ENCODE peak calls at places on chromosomes 5 and 9, in six cellular contexts. C is NT2/D1, G is K562, Y is H1, P is GM12878, W is HepG2. U is an unnamed sample.

GRCh38 chr5:112965733-112966306 is 10.8 kb upstream of the DCP2 start:
- DNase-seq in C (no peak), G (no peak), Y (no peak), P (no peak), W (no peak), U (no peak)

GRCh38 chr5:78837836-78838235 is 147.3 kb downstream of the ARSB start:
- DNase-seq in C (no peak), G (no peak), Y (no peak), P (no peak), W (no peak), U (no peak)

GRCh38 chr5:122515709-122516431 is 203.8 kb downstream of the SNCAIP start:
- DNase-seq in C (peak), G (peak), Y (peak), P (no peak), W (peak), U (peak)

GRCh38 chr9:20205821-20206220 is 416.5 kb downstream of the MLLT3 start:
- DNase-seq in C (no peak), G (no peak), Y (no peak), P (no peak), W (no peak), U (no peak)

GRCh38 chr9:98993570-98993945 is 49.9 kb downstream of the COL15A1 start:
- DNase-seq in C (no peak), G (no peak), Y (no peak), P (peak), W (no peak), U (no peak)

GRCh38 chr9:96411129-96411820 is 6.9 kb downstream of the ZNF367 start:
- DNase-seq in C (no peak), G (no peak), Y (no peak), P (no peak), W (no peak), U (no peak)

GRCh38 chr9:113222482-113222841 is 1.1 kb downstream of the SLC31A1 start:
- DNase-seq in C (no peak), G (no peak), Y (no peak), P (no peak), W (peak), U (no peak)

GRCh38 chr9:105154723-105155191 is 89.7 kb upstream of the SLC44A1 start:
- DNase-seq in C (no peak), G (no peak), Y (no peak), P (no peak), W (no peak), U (no peak)

GRCh38 chr5:134177197-134178171 is 734 bp upstream of the SKP1 start:
- DNase-seq in C (peak), G (peak), Y (peak), P (peak), W (peak), U (peak)

GRCh38 chr5:50807661-50808060 is 141.2 kb downstream of the PARP8 start:
- DNase-seq in C (no peak), G (no peak), Y (no peak), P (no peak), W (no peak), U (no peak)

GRCh38 chr5:132495063-132495671 is 4.6 kb upstream of the IRF1 start:
- DNase-seq in C (no peak), G (no peak), Y (no peak), P (no peak), W (no peak), U (no peak)

GRCh38 chr5:135376961-135377621 is 21.9 kb downstream of the MACROH2A1 start:
- DNase-seq in C (no peak), G (no peak), Y (no peak), P (no peak), W (no peak), U (no peak)

GRCh38 chr9:129989740-129990139 is 53.2 kb downstream of the FNBP1 start:
- DNase-seq in C (no peak), G (no peak), Y (no peak), P (no peak), W (no peak), U (no peak)

GRCh38 chr5:41843456-41844112 is 26.6 kb downstream of the OXCT1 start:
- DNase-seq in C (peak), G (peak), Y (no peak), P (no peak), W (peak), U (peak)

GRCh38 chr9:96137666-96138429 is 164.1 kb downstream of the HSD17B3 start:
- DNase-seq in C (no peak), G (no peak), Y (no peak), P (no peak), W (no peak), U (no peak)

GRCh38 chr5:28164568-28164967 is 1126.2 kb upstream of the CDH9 start:
- DNase-seq in C (no peak), G (no peak), Y (no peak), P (no peak), W (no peak), U (no peak)
- TF ChIP-seq ZNF274 in C (no peak), G (no peak), Y (no peak), P (no peak), W (no peak), U (no peak)

DNA sequence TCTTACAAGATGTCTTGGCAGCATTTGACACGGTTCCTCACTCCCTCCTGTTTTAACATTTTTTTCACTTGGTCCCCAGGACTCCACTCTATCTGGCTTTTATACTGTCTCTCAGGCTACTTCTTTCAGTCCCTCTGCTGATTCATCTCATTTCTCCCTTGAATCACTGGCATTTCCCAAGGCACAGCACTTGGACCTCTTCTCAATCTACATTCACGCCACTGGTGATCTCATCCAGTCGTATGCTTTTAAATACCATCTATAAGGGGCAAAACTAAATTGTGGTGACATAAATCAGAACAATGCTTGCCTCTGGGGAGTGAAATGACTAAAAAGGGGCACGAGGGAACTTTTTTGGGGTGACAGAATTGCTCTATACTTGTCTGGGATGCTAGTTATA is 47.1 kb downstream of the MAPKAP1 start:
- DNase-seq in C (no peak), G (no peak), Y (no peak), P (no peak), W (no peak), U (no peak)
- TF ChIP-seq ZNF274 in C (no peak), G (no peak), Y (no peak), P (no peak), W (no peak), U (no peak)

GRCh38 chr9:7542648-7543165 is 256.9 kb downstream of the DMAC1 start:
- DNase-seq in C (peak), G (no peak), Y (no peak), P (no peak), W (no peak), U (no peak)
- TF ChIP-seq ZNF274 in C (no peak), G (no peak), Y (no peak), P (no peak), W (no peak), U (no peak)

DNA sequence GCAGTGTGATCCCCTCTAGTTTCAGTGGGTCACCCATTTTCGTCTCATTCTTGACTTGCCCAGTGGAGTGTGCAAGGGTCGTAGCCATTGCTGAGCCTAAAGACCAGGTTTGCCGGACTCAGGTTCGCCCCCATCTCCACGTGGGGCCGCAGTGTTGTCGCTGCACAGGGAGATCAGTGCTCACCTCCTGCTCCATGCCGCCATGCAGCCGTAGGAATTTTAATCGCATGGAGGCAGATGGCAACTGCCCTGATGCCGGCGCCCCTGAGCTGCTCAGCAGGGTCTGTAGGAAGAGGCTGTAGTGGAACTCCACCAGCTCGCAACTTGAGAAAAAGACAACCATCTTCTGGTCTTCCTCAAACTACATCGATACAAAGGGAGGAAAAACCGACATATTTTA is 24.1 kb downstream of the DDX31 start:
- DNase-seq in C (no peak), G (no peak), Y (no peak), P (no peak), W (no peak), U (no peak)
- TF ChIP-seq ZNF274 in C (no peak), G (no peak), Y (no peak), P (no peak), W (no peak), U (no peak)

U was measured in HCT116.